ENCODE peak calls at places on chromosomes 3 and 15, in six cellular contexts. G is choroid plexus epithelial cell, F is fibroblast of pulmonary artery, P is H1, E is transverse colon, N is AG04449. B is an unnamed sample.
A peak's percentile ranks its signal among the peaks of the same experiment; 100 is the strongest.

GRCh38 chr3:102979202-102979601 is 544.4 kb downstream of the ZPLD1 start:
- DNase-seq in G (peak; percentile 12), F (peak; percentile 1), P (no peak), E (no peak), N (no peak), B (no peak)

GRCh38 chr3:140129885-140130284 is 194.9 kb downstream of the CLSTN2 start:
- DNase-seq in G (no peak), F (no peak), P (no peak), E (no peak), N (no peak), B (no peak)

GRCh38 chr3:134426660-134427181 is 52.5 kb upstream of the AMOTL2 start:
- DNase-seq in G (peak; percentile 67), F (peak; percentile 35), P (no peak), E (no peak), N (no peak), B (no peak)

GRCh38 chr15:51332211-51333147 is 5.9 kb downstream of the CYP19A1 start:
- DNase-seq in G (peak; percentile 52), F (peak; percentile 78), P (no peak), E (no peak), N (no peak), B (no peak)

GRCh38 chr3:58266577-58266976 is 29.0 kb downstream of the ABHD6 start:
- DNase-seq in G (peak; percentile 33), F (peak; percentile 24), P (no peak), E (no peak), N (no peak), B (no peak)

GRCh38 chr3:69665026-69665739 is 74.1 kb upstream of the MITF start:
- DNase-seq in G (peak; percentile 72), F (peak; percentile 46), P (no peak), E (no peak), N (no peak), B (no peak)

GRCh38 chr15:62506217-62506805 is 341.2 kb upstream of the C2CD4B start:
- DNase-seq in G (peak; percentile 55), F (peak; percentile 77), P (no peak), E (no peak), N (peak; percentile 36), B (no peak)

GRCh38 chr15:62730825-62731224 is 311.7 kb upstream of the TPM1 start:
- DNase-seq in G (no peak), F (no peak), P (no peak), E (no peak), N (no peak), B (no peak)

GRCh38 chr15:70947369-70948335 is 55.0 kb downstream of the LRRC49 start:
- DNase-seq in G (no peak), F (no peak), P (no peak), E (no peak), N (no peak), B (no peak)

GRCh38 chr3:150798122-150798618 is 35.2 kb upstream of the SIAH2 start:
- DNase-seq in G (peak; percentile 28), F (no peak), P (no peak), E (peak; percentile 14), N (no peak), B (no peak)

GRCh38 chr15:31459011-31459748 is 132.5 kb downstream of the KLF13 start:
- DNase-seq in G (peak; percentile 69), F (no peak), P (no peak), E (peak; percentile 63), N (no peak), B (no peak)

GRCh38 chr3:127425505-127426443 is 137.9 kb upstream of the PRR20G start:
- DNase-seq in G (no peak), F (no peak), P (no peak), E (no peak), N (no peak), B (no peak)

GRCh38 chr3:177168431-177168830 is 28.9 kb downstream of the TBL1XR1 start:
- DNase-seq in G (no peak), F (no peak), P (no peak), E (no peak), N (no peak), B (no peak)

GRCh38 chr3:74537164-74537563 is 77.3 kb downstream of the CNTN3 start:
- DNase-seq in G (peak; percentile 82), F (peak; percentile 84), P (no peak), E (no peak), N (peak; percentile 41), B (no peak)

GRCh38 chr3:97102641-97103040 is 288.2 kb downstream of the EPHA6 start:
- DNase-seq in G (no peak), F (no peak), P (no peak), E (no peak), N (no peak), B (no peak)

GRCh38 chr3:5071061-5071460 is 51.0 kb upstream of the ARL8B start:
- DNase-seq in G (peak; percentile 82), F (peak; percentile 73), P (no peak), E (no peak), N (no peak), B (no peak)

GRCh38 chr3:114527036-114527644 is 233.3 kb downstream of the TIGIT start:
- DNase-seq in G (peak; percentile 58), F (peak; percentile 41), P (no peak), E (no peak), N (no peak), B (no peak)

GRCh38 chr3:32963871-32964270 is 12.4 kb downstream of the CCR4 start:
- DNase-seq in G (no peak), F (no peak), P (no peak), E (no peak), N (no peak), B (no peak)

GRCh38 chr3:100753846-100754245 is 44.6 kb downstream of the TFG start:
- DNase-seq in G (peak; percentile 66), F (no peak), P (no peak), E (no peak), N (no peak), B (no peak)

GRCh38 chr3:77577264-77577663 is 537.4 kb downstream of the ROBO2 start:
- DNase-seq in G (no peak), F (no peak), P (no peak), E (no peak), N (no peak), B (no peak)

GRCh38 chr3:6528951-6529350 is 332.0 kb upstream of the GRM7 start:
- DNase-seq in G (no peak), F (no peak), P (no peak), E (no peak), N (no peak), B (no peak)

GRCh38 chr15:67836477-67836876 is 3.4 kb downstream of the RNU6-1 start:
- DNase-seq in G (peak; percentile 58), F (peak; percentile 61), P (no peak), E (peak; percentile 62), N (no peak), B (no peak)

GRCh38 chr3:179146911-179147570 is 1.1 kb upstream of the PIK3CA start:
- DNase-seq in G (peak; percentile 83), F (peak; percentile 76), P (no peak), E (peak; percentile 7), N (no peak), B (no peak)

GRCh38 chr15:39099524-39099923 is 481.4 kb upstream of the THBS1 start:
- DNase-seq in G (peak; percentile 22), F (no peak), P (no peak), E (no peak), N (no peak), B (no peak)

GRCh38 chr15:72784233-72784876 is 797 bp upstream of the ADPGK start:
- DNase-seq in G (peak; percentile 92), F (peak; percentile 91), P (no peak), E (no peak), N (peak; percentile 37), B (no peak)

GRCh38 chr3:108183178-108183577 is 39.0 kb downstream of the IFT57 start:
- DNase-seq in G (peak; percentile 20), F (no peak), P (no peak), E (no peak), N (no peak), B (no peak)

GRCh38 chr15:69435980-69436379 is 16.6 kb upstream of the RPLP1 start:
- DNase-seq in G (no peak), F (no peak), P (no peak), E (no peak), N (no peak), B (no peak)

GRCh38 chr3:173037840-173038483 is 103.1 kb downstream of the SPATA16 start:
- DNase-seq in G (no peak), F (no peak), P (no peak), E (no peak), N (no peak), B (no peak)

GRCh38 chr3:43497905-43498365 is 123.9 kb downstream of the ANO10 start:
- DNase-seq in G (peak; percentile 50), F (peak; percentile 58), P (no peak), E (no peak), N (no peak), B (no peak)

GRCh38 chr3:31248619-31248992 is 284.1 kb upstream of the STT3B start:
- DNase-seq in G (no peak), F (no peak), P (no peak), E (no peak), N (no peak), B (no peak)

GRCh38 chr3:171834461-171834801 is 8.7 kb upstream of the TMEM212 start:
- DNase-seq in G (no peak), F (no peak), P (no peak), E (no peak), N (no peak), B (no peak)

GRCh38 chr3:127390365-127391025 is 102.6 kb upstream of the PRR20G start:
- DNase-seq in G (no peak), F (no peak), P (no peak), E (no peak), N (no peak), B (no peak)

GRCh38 chr3:1275495-1275894 is 182.7 kb downstream of the CNTN6 start:
- DNase-seq in G (peak; percentile 4), F (no peak), P (no peak), E (no peak), N (no peak), B (no peak)

GRCh38 chr3:45100998-45101407 is 45.2 kb downstream of the CDCP1 start:
- DNase-seq in G (peak; percentile 93), F (peak; percentile 57), P (no peak), E (no peak), N (peak; percentile 65), B (no peak)

GRCh38 chr15:37104413-37105392 is 4.4 kb upstream of the MEIS2 start:
- DNase-seq in G (no peak), F (no peak), P (no peak), E (no peak), N (no peak), B (no peak)

GRCh38 chr3:177351757-177352158 is 154.5 kb upstream of the TBL1XR1 start:
- DNase-seq in G (no peak), F (no peak), P (no peak), E (peak; percentile 39), N (no peak), B (no peak)

GRCh38 chr3:56983427-56983826 is 77.0 kb upstream of the SPATA12 start:
- DNase-seq in G (no peak), F (no peak), P (no peak), E (no peak), N (no peak), B (no peak)

GRCh38 chr15:86610038-86610437 is 530.4 kb downstream of the AGBL1 start:
- DNase-seq in G (no peak), F (no peak), P (no peak), E (no peak), N (no peak), B (no peak)

GRCh38 chr3:15279200-15279599 is 53.2 kb downstream of the SH3BP5 start:
- DNase-seq in G (no peak), F (no peak), P (no peak), E (no peak), N (no peak), B (no peak)

GRCh38 chr3:115436767-115437301 is 186.5 kb upstream of the GAP43 start:
- DNase-seq in G (peak; percentile 94), F (peak; percentile 97), P (peak; percentile 13), E (no peak), N (peak; percentile 92), B (no peak)